ENCODE peak calls at places on chromosomes 6 and 20, in six cellular contexts. A is endodermal cell; P is GM23338; E is A549; Q is tibial nerve; Z is CD4-positive, alpha-beta memory T cell. G is an unnamed sample.

GRCh38 chr6:70108230-70108629 is 194.7 kb downstream of the COL9A1 start:
- DNase-seq in A (no peak), P (peak; percentile 57), E (peak; percentile 4), Q (no peak), Z (no peak), G (no peak)

GRCh38 chr6:127201321-127201720 is 65.3 kb upstream of the RNF146 start:
- DNase-seq in A (no peak), P (no peak), E (no peak), Q (no peak), Z (no peak), G (no peak)

GRCh38 chr6:109236140-109237081 is 141.1 kb downstream of the CEP57L1 start:
- DNase-seq in A (peak; percentile 92), P (peak; percentile 91), E (no peak), Q (no peak), Z (no peak), G (no peak)

GRCh38 chr20:2698186-2698817 is 5.7 kb downstream of the EBF4 start:
- DNase-seq in A (no peak), P (no peak), E (no peak), Q (no peak), Z (no peak), G (peak; percentile 28)

GRCh38 chr6:151044465-151045441 is 179.3 kb downstream of the MTHFD1L start:
- DNase-seq in A (peak; percentile 59), P (peak; percentile 26), E (peak; percentile 49), Q (peak; percentile 62), Z (no peak), G (peak; percentile 86)

GRCh38 chr6:121210943-121211342 is 123.3 kb downstream of the TBC1D32 start:
- DNase-seq in A (no peak), P (no peak), E (no peak), Q (no peak), Z (no peak), G (no peak)

GRCh38 chr6:142275146-142276006 is 26.4 kb upstream of the ADGRG6 start:
- DNase-seq in A (no peak), P (peak; percentile 7), E (peak; percentile 6), Q (no peak), Z (no peak), G (no peak)

GRCh38 chr6:118659513-118660217 is 8.3 kb upstream of the CEP85L start:
- DNase-seq in A (no peak), P (no peak), E (no peak), Q (no peak), Z (no peak), G (no peak)

GRCh38 chr6:76438768-76439167 is 366.3 kb upstream of the IMPG1 start:
- DNase-seq in A (no peak), P (no peak), E (no peak), Q (no peak), Z (no peak), G (no peak)

GRCh38 chr6:75526502-75527127 is 33.0 kb upstream of the FILIP1 start:
- DNase-seq in A (peak; percentile 79), P (peak; percentile 80), E (peak; percentile 21), Q (peak; percentile 91), Z (peak; percentile 60), G (no peak)

GRCh38 chr6:6221829-6222535 is 98.5 kb downstream of the F13A1 start:
- DNase-seq in A (peak; percentile 89), P (peak; percentile 79), E (no peak), Q (no peak), Z (no peak), G (no peak)

GRCh38 chr6:154683756-154684523 is 49.3 kb upstream of the SCAF8 start:
- DNase-seq in A (no peak), P (no peak), E (no peak), Q (no peak), Z (no peak), G (no peak)

GRCh38 chr6:131255911-131256310 is 120.6 kb downstream of the AKAP7 start:
- DNase-seq in A (no peak), P (no peak), E (no peak), Q (no peak), Z (no peak), G (no peak)

GRCh38 chr6:131029661-131030297 is 33.3 kb downstream of the EPB41L2 start:
- DNase-seq in A (peak; percentile 67), P (peak; percentile 30), E (no peak), Q (no peak), Z (no peak), G (no peak)

GRCh38 chr20:45336530-45337366 is 11.5 kb downstream of the SDC4 start:
- DNase-seq in A (no peak), P (no peak), E (peak; percentile 73), Q (no peak), Z (no peak), G (peak; percentile 76)

GRCh38 chr6:48111143-48111506 is at the start of gene PTCHD4:
- DNase-seq in A (peak; percentile 81), P (peak; percentile 59), E (no peak), Q (no peak), Z (no peak), G (no peak)

GRCh38 chr6:152474341-152474740 is 162.8 kb downstream of the SYNE1 start:
- DNase-seq in A (no peak), P (no peak), E (no peak), Q (no peak), Z (no peak), G (no peak)

GRCh38 chr6:111804627-111805235 is 68.5 kb downstream of the FYN start:
- DNase-seq in A (no peak), P (no peak), E (no peak), Q (no peak), Z (peak; percentile 90), G (no peak)

GRCh38 chr6:16383607-16384206 is 145.3 kb downstream of the GMPR start:
- DNase-seq in A (no peak), P (no peak), E (no peak), Q (no peak), Z (no peak), G (no peak)

GRCh38 chr6:35552285-35552917 is 39.7 kb upstream of the TULP1 start:
- DNase-seq in A (peak; percentile 90), P (peak; percentile 79), E (peak; percentile 8), Q (no peak), Z (no peak), G (no peak)

GRCh38 chr6:128914051-128914450 is 31.1 kb downstream of the LAMA2 start:
- DNase-seq in A (no peak), P (no peak), E (no peak), Q (no peak), Z (no peak), G (no peak)

GRCh38 chr6:130676077-130676772 is 151.0 kb upstream of the SMLR1 start:
- DNase-seq in A (peak; percentile 63), P (peak; percentile 50), E (no peak), Q (no peak), Z (no peak), G (no peak)

GRCh38 chr20:45041464-45042337 is 59.2 kb downstream of the KCNS1 start:
- DNase-seq in A (peak; percentile 71), P (peak; percentile 75), E (no peak), Q (no peak), Z (peak; percentile 54), G (no peak)

GRCh38 chr6:101502818-101503217 is 109.3 kb downstream of the GRIK2 start:
- DNase-seq in A (no peak), P (peak; percentile 6), E (no peak), Q (no peak), Z (no peak), G (no peak)

GRCh38 chr20:23497458-23498026 is 6.6 kb downstream of the CST8 start:
- DNase-seq in A (no peak), P (no peak), E (no peak), Q (no peak), Z (no peak), G (no peak)

GRCh38 chr20:57996936-57997629 is 231.4 kb downstream of the ANKRD60 start:
- DNase-seq in A (no peak), P (no peak), E (peak; percentile 42), Q (no peak), Z (no peak), G (no peak)

GRCh38 chr6:6806793-6807518 is 218.4 kb downstream of the LY86 start:
- DNase-seq in A (peak; percentile 21), P (no peak), E (no peak), Q (peak; percentile 49), Z (no peak), G (peak; percentile 80)

GRCh38 chr6:10424005-10424404 is 9.1 kb upstream of the TFAP2A start:
- DNase-seq in A (peak; percentile 82), P (peak; percentile 68), E (no peak), Q (no peak), Z (no peak), G (no peak)

GRCh38 chr6:101597711-101598110 is 204.2 kb downstream of the GRIK2 start:
- DNase-seq in A (peak; percentile 48), P (peak; percentile 25), E (no peak), Q (no peak), Z (no peak), G (no peak)

GRCh38 chr20:37630161-37630560 is 63.7 kb upstream of the CTNNBL1 start:
- DNase-seq in A (no peak), P (no peak), E (no peak), Q (no peak), Z (no peak), G (no peak)

GRCh38 chr20:37627060-37627766 is 66.6 kb upstream of the CTNNBL1 start:
- DNase-seq in A (peak; percentile 91), P (peak; percentile 79), E (no peak), Q (peak; percentile 7), Z (no peak), G (no peak)

GRCh38 chr20:37622728-37623127 is 71.1 kb upstream of the CTNNBL1 start:
- DNase-seq in A (peak; percentile 57), P (peak; percentile 46), E (no peak), Q (no peak), Z (no peak), G (no peak)

GRCh38 chr20:37627767-37628130 is 66.1 kb upstream of the CTNNBL1 start:
- DNase-seq in A (no peak), P (no peak), E (no peak), Q (no peak), Z (no peak), G (no peak)

DNA sequence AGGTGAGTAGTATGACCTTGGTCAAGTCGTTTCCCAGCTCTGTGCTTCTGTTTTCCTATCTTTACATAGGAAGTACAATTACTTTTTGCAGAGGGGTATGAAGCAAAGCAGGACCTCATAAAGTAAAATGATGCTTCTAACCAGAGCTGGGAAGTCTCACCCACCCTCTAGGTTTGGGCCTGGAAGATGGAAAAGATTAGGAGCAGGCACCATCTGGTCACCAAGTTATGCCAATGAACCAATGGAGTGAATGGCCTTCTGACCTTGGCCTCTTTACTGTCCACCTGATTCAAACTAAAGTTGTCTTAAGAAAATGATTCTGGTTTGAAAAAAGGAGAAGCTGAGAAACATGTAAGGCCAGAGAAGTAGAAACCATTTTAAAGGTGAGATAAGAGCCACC is 68.9 kb upstream of the CTNNBL1 start:
- DNase-seq in A (no peak), P (no peak), E (no peak), Q (no peak), Z (no peak), G (no peak)
- H3K27ac ChIP-seq in A (no peak overlapping the region), P (no peak overlapping the region), E (no peak overlapping the region), Q (no peak overlapping the region), Z (no peak overlapping the region), G (no peak overlapping the region)

GRCh38 chr20:32365560-32365959 is 7.4 kb downstream of the ASXL1 start:
- DNase-seq in A (no peak), P (no peak), E (no peak), Q (no peak), Z (no peak), G (no peak)
- H3K27ac ChIP-seq in A (no peak overlapping the region), P (no peak overlapping the region), E (no peak overlapping the region), Q (no peak overlapping the region), Z (peak overlapping the region; percentile 5), G (no peak overlapping the region)

GRCh38 chr6:21603516-21603952 is 10.0 kb downstream of the SOX4 start:
- DNase-seq in A (no peak), P (no peak), E (no peak), Q (no peak), Z (no peak), G (no peak)
- H3K27ac ChIP-seq in A (no peak overlapping the region), P (no peak overlapping the region), E (no peak overlapping the region), Q (no peak overlapping the region), Z (no peak overlapping the region), G (no peak overlapping the region)

GRCh38 chr20:63236116-63236837 is 572 bp downstream of the BIRC7 start:
- DNase-seq in A (no peak), P (no peak), E (no peak), Q (no peak), Z (peak; percentile 19), G (no peak)
- H3K27ac ChIP-seq in A (peak overlapping the region; percentile 68), P (no peak overlapping the region), E (peak overlapping the region; percentile 96), Q (peak overlapping the region; percentile 85), Z (no peak overlapping the region), G (no peak overlapping the region)